ENCODE peak calls at places on chromosomes 1 and 21, in four cellular contexts. A is GM12878, S is K562, X is HepG2. Q is an unnamed sample.
A peak's percentile ranks its signal among the peaks of the same experiment; 100 is the strongest.

GRCh38 chr1:218430802-218431201 is 85.7 kb downstream of the TGFB2 start:
- DNase-seq in X (no peak), A (no peak), S (no peak), Q (peak; percentile 85)

GRCh38 chr1:160675641-160676410 is 29.0 kb upstream of the SLAMF1 start:
- DNase-seq in S (peak; percentile 50), A (peak; percentile 76), X (peak; percentile 30), Q (peak; percentile 53)

GRCh38 chr1:39958801-39959200 is 3.9 kb downstream of the MFSD2A start:
- DNase-seq in S (no peak), A (no peak), X (no peak), Q (no peak)

GRCh38 chr1:48864913-48865312 is 88.2 kb upstream of the BEND5 start:
- DNase-seq in S (no peak), X (no peak), A (no peak), Q (no peak)

GRCh38 chr1:36851087-36851486 is 183.2 kb downstream of the GRIK3 start:
- DNase-seq in X (no peak), A (no peak), S (no peak), Q (no peak)

GRCh38 chr1:10196991-10197390 is 13.4 kb upstream of the KIF1B start:
- DNase-seq in A (no peak), X (no peak), S (no peak), Q (no peak)

GRCh38 chr1:36567601-36568341 is 85.1 kb upstream of the CSF3R start:
- DNase-seq in S (no peak), X (no peak), A (no peak), Q (no peak)

GRCh38 chr1:245332085-245332484 is 177.3 kb downstream of the KIF26B start:
- DNase-seq in X (no peak), A (no peak), S (no peak), Q (no peak)

GRCh38 chr1:74011736-74012135 is 186.2 kb downstream of the LRRIQ3 start:
- DNase-seq in X (no peak), S (no peak), A (no peak), Q (no peak)

GRCh38 chr1:59150537-59151386 is 146.1 kb upstream of the FGGY start:
- DNase-seq in S (no peak), A (peak; percentile 61), X (peak; percentile 44), Q (peak; percentile 89)

GRCh38 chr1:20350421-20350820 is 59.7 kb downstream of the VWA5B1 start:
- DNase-seq in S (no peak), X (no peak), A (no peak), Q (no peak)

GRCh38 chr1:62175568-62176179 is 19.0 kb upstream of the L1TD1 start:
- DNase-seq in X (peak; percentile 47), A (no peak), S (peak; percentile 25), Q (peak; percentile 49)

GRCh38 chr1:224820341-224820740 is 109.1 kb upstream of the DNAH14 start:
- DNase-seq in S (no peak), A (no peak), X (no peak), Q (no peak)

GRCh38 chr1:177783052-177783451 is 186.8 kb downstream of the SEC16B start:
- DNase-seq in S (no peak), A (no peak), X (peak; percentile 3), Q (no peak)

GRCh38 chr1:174999926-175000696 is at the start of gene CACYBP:
- DNase-seq in X (peak; percentile 29), A (no peak), S (no peak), Q (peak; percentile 54)

GRCh38 chr1:168709896-168710305 is 19.1 kb downstream of the DPT start:
- DNase-seq in A (no peak), S (no peak), X (no peak), Q (no peak)

GRCh38 chr1:108877858-108878257 is 1.1 kb downstream of the GPSM2 start:
- DNase-seq in X (no peak), S (no peak), A (no peak), Q (no peak)

GRCh38 chr1:167409183-167409582 is 109.1 kb downstream of the CD247 start:
- DNase-seq in S (no peak), X (peak; percentile 24), A (no peak), Q (no peak)

GRCh38 chr1:52970149-52970548 is 43.1 kb downstream of the SCP2 start:
- DNase-seq in A (no peak), S (no peak), X (peak; percentile 44), Q (peak; percentile 16)

GRCh38 chr21:46001821-46002681 is 20.5 kb downstream of the COL6A1 start:
- DNase-seq in X (no peak), S (no peak), A (no peak), Q (no peak)

GRCh38 chr1:177948336-177948972 is 21.4 kb downstream of the SEC16B start:
- DNase-seq in X (peak; percentile 48), S (peak; percentile 64), A (no peak), Q (peak; percentile 75)

GRCh38 chr21:46125846-46126301 is 28.0 kb downstream of the COL6A2 start:
- DNase-seq in A (no peak), X (no peak), S (no peak), Q (no peak)

GRCh38 chr1:3066826-3067225 is 2.2 kb upstream of the PRDM16 start:
- DNase-seq in S (no peak), X (no peak), A (no peak), Q (no peak)

GRCh38 chr21:31283025-31283424 is 61.0 kb downstream of the TIAM1 start:
- DNase-seq in X (no peak), A (no peak), S (no peak), Q (no peak)

GRCh38 chr1:225881081-225882007 is 836 bp downstream of the TMEM63A start:
- DNase-seq in S (peak; percentile 84), A (no peak), X (peak; percentile 23), Q (peak; percentile 19)

GRCh38 chr1:214459895-214460294 is 91.5 kb downstream of the PTPN14 start:
- DNase-seq in X (no peak), A (no peak), S (no peak), Q (no peak)

GRCh38 chr1:87913361-87913760 is 584.7 kb downstream of the LMO4 start:
- DNase-seq in A (no peak), X (no peak), S (no peak), Q (no peak)

GRCh38 chr1:204842892-204843291 is 27.8 kb upstream of the NFASC start:
- DNase-seq in X (no peak), S (no peak), A (no peak), Q (no peak)

GRCh38 chr1:191327868-191328267 is 830.4 kb upstream of the RGS18 start:
- DNase-seq in X (no peak), A (no peak), S (no peak), Q (no peak)

GRCh38 chr1:224643653-224644052 is 27.5 kb downstream of the CNIH3 start:
- DNase-seq in S (no peak), A (no peak), X (no peak), Q (no peak)

GRCh38 chr1:903721-904270 is 19.9 kb upstream of the SAMD11 start:
- DNase-seq in A (no peak), X (no peak), S (no peak), Q (no peak)

GRCh38 chr1:110455151-110455550 is 4.2 kb downstream of the PROK1 start:
- DNase-seq in X (no peak), S (peak; percentile 44), A (no peak), Q (no peak)

GRCh38 chr1:150567341-150567716 is 12.1 kb downstream of the MCL1 start:
- DNase-seq in S (peak; percentile 6), X (no peak), A (peak; percentile 96), Q (no peak)

GRCh38 chr1:235407419-235407818 is 40.2 kb downstream of the TBCE start:
- DNase-seq in S (no peak), X (no peak), A (no peak), Q (no peak)

GRCh38 chr1:54218883-54219687 is 19.1 kb downstream of the MRPL37 start:
- DNase-seq in S (no peak), A (no peak), X (no peak), Q (no peak)

GRCh38 chr1:234564035-234565029 is 45.6 kb downstream of the IRF2BP2 start:
- DNase-seq in S (no peak), A (no peak), X (peak; percentile 66), Q (peak; percentile 35)

GRCh38 chr21:43600642-43601397 is 58.5 kb downstream of the HSF2BP start:
- DNase-seq in X (no peak), A (no peak), S (no peak), Q (no peak)

GRCh38 chr1:182227864-182228547 is 163.6 kb downstream of the GLUL start:
- DNase-seq in A (no peak), X (no peak), S (no peak), Q (no peak)

GRCh38 chr1:15618685-15619525 is 1.6 kb downstream of the DDI2 start:
- DNase-seq in X (peak; percentile 94), S (no peak), A (no peak), Q (peak; percentile 39)
- TF ChIP-seq POLR2AphosphoS5 in X (peak; percentile 56), S (no peak), A (no peak), Q (no peak)

DNA sequence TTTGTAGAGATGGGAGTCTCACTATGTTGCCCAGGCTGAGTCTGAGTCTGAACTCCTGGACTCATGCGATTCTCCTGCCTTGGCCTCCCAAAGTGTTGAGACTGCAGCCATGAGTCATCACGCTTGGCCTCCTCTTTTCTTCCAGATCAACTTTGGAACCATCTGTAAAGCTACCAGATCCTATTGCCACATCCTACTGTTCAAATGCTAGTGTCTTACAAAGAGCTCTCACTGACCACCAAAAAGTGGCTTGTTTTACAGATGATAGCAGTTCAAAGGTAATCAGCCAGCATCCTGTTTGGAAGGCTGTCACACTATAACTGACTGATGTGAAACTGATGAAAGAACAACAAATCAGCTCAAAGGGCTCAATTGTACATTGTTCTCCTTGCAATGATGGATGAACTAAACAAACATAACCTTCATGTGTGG is 221.6 kb downstream of the AKT3 start:
- DNase-seq in S (no peak), A (no peak), X (peak; percentile 69), Q (no peak)
- TF ChIP-seq MYC in S (no peak), A (no peak), X (no peak), Q (no peak)

GRCh38 chr1:84677415-84678099 is 12.7 kb downstream of the SSX2IP start:
- DNase-seq in A (no peak), S (no peak), X (no peak), Q (no peak)

GRCh38 chr1:84675106-84675505 is 15.2 kb downstream of the SSX2IP start:
- DNase-seq in A (no peak), X (no peak), S (no peak), Q (no peak)

GRCh38 chr1:84672080-84672735 is 18.1 kb downstream of the SSX2IP start:
- DNase-seq in A (no peak), S (no peak), X (no peak), Q (no peak)

GRCh38 chr1:84675631-84676030 is 14.6 kb downstream of the SSX2IP start:
- DNase-seq in A (no peak), X (no peak), S (no peak), Q (no peak)

GRCh38 chr1:84674021-84674420 is 16.2 kb downstream of the SSX2IP start:
- DNase-seq in S (no peak), A (no peak), X (no peak), Q (no peak)
- H3K4me3 ChIP-seq in S (no peak overlapping the region), A (no peak overlapping the region), X (no peak overlapping the region), Q (no peak overlapping the region)

GRCh38 chr1:43552813-43553212 is 22.1 kb downstream of the PTPRF start:
- DNase-seq in A (no peak), X (no peak), S (no peak), Q (no peak)
- TF ChIP-seq POLR2AphosphoS5 in A (no peak), X (no peak), S (no peak), Q (no peak)